ENCODE peak calls at places on chromosomes 13 and 19, in seven cellular contexts. Z, F, P, J, K, M and W are unnamed samples.

GRCh38 chr13:23578411-23579071 is 8.3 kb downstream of the TNFRSF19 start:
- DNase-seq in Z (peak), F (no peak), P (peak), J (no peak), K (peak), M (peak), W (peak)

GRCh38 chr13:74930402-74931165 is 551.4 kb downstream of the TBC1D4 start:
- DNase-seq in Z (peak), F (peak), P (peak), J (peak), K (peak), M (no peak), W (peak)

GRCh38 chr19:45323671-45324081 is 1.0 kb upstream of the CKM start:
- DNase-seq in Z (no peak), F (no peak), P (no peak), J (no peak), K (no peak), M (no peak), W (no peak)

GRCh38 chr13:102772042-102772425 is 1.6 kb downstream of the TEX30 start:
- DNase-seq in Z (no peak), F (no peak), P (no peak), J (no peak), K (no peak), M (no peak), W (no peak)

GRCh38 chr13:97384366-97384765 is 49.6 kb upstream of the RAP2A start:
- DNase-seq in Z (no peak), F (no peak), P (no peak), J (no peak), K (no peak), M (no peak), W (no peak)

GRCh38 chr13:58574791-58575190 is 943.2 kb downstream of the PCDH17 start:
- DNase-seq in Z (no peak), F (no peak), P (no peak), J (no peak), K (no peak), M (no peak), W (no peak)

GRCh38 chr19:44451687-44452086 is 3.4 kb upstream of the ZNF229 start:
- DNase-seq in Z (no peak), F (no peak), P (no peak), J (no peak), K (no peak), M (no peak), W (no peak)

GRCh38 chr13:23558675-23559536 is 11.3 kb upstream of the TNFRSF19 start:
- DNase-seq in Z (peak), F (peak), P (peak), J (no peak), K (peak), M (no peak), W (peak)

GRCh38 chr19:22945560-22945959 is 57.4 kb downstream of the ZNF728 start:
- DNase-seq in Z (peak), F (no peak), P (peak), J (no peak), K (peak), M (no peak), W (no peak)

GRCh38 chr13:42011601-42012401 is 36.6 kb upstream of the DGKH start:
- DNase-seq in Z (peak), F (no peak), P (no peak), J (no peak), K (no peak), M (no peak), W (no peak)

GRCh38 chr13:21232196-21232595 is 55.7 kb downstream of the MRPL57 start:
- DNase-seq in Z (peak), F (peak), P (no peak), J (no peak), K (no peak), M (no peak), W (peak)

GRCh38 chr13:42420304-42420703 is 148.4 kb downstream of the AKAP11 start:
- DNase-seq in Z (no peak), F (no peak), P (no peak), J (no peak), K (no peak), M (no peak), W (no peak)

GRCh38 chr19:20179946-20180345 is 12.9 kb downstream of the ZNF486 start:
- DNase-seq in Z (peak), F (no peak), P (peak), J (no peak), K (no peak), M (no peak), W (no peak)

GRCh38 chr13:107117327-107118012 is 549.5 kb upstream of the ARGLU1 start:
- DNase-seq in Z (no peak), F (no peak), P (no peak), J (no peak), K (no peak), M (no peak), W (no peak)

GRCh38 chr13:75869981-75870380 is 233.9 kb downstream of the LMO7 start:
- DNase-seq in Z (no peak), F (no peak), P (no peak), J (no peak), K (no peak), M (no peak), W (no peak)

GRCh38 chr19:6632002-6632621 is 37.8 kb downstream of the TNFSF14 start:
- DNase-seq in Z (peak), F (peak), P (peak), J (no peak), K (peak), M (peak), W (peak)

GRCh38 chr19:37251308-37252229 is 33.6 kb downstream of the ZNF383 start:
- DNase-seq in Z (peak), F (peak), P (peak), J (peak), K (peak), M (peak), W (peak)

GRCh38 chr13:77345150-77345780 is 18.4 kb upstream of the MYCBP2 start:
- DNase-seq in Z (no peak), F (no peak), P (no peak), J (no peak), K (no peak), M (no peak), W (no peak)

GRCh38 chr19:37932985-37933953 is 26.3 kb downstream of the SIPA1L3 start:
- DNase-seq in Z (peak), F (no peak), P (peak), J (peak), K (peak), M (no peak), W (peak)

GRCh38 chr19:33715462-33715861 is 81.2 kb upstream of the KCTD15 start:
- DNase-seq in Z (no peak), F (no peak), P (no peak), J (no peak), K (no peak), M (no peak), W (no peak)

GRCh38 chr13:99979453-99980200 is 2.0 kb upstream of the ZIC2 start:
- DNase-seq in Z (no peak), F (no peak), P (no peak), J (no peak), K (peak), M (no peak), W (peak)
- H3K4me3 ChIP-seq in Z (no peak), F (peak), P (peak), J (no peak), K (peak), M (peak), W (peak)

GRCh38 chr19:3058009-3058820 is 4.1 kb downstream of the TLE5 start:
- DNase-seq in Z (no peak), F (no peak), P (no peak), J (no peak), K (no peak), M (no peak), W (no peak)
- H3K4me3 ChIP-seq in Z (no peak), F (no peak), P (no peak), J (no peak), K (no peak), M (no peak), W (no peak)

GRCh38 chr19:1856345-1856697 is 7.1 kb downstream of the KLF16 start:
- DNase-seq in Z (no peak), F (no peak), P (no peak), J (no peak), K (no peak), M (no peak), W (no peak)

GRCh38 chr19:1854542-1855039 is 6.3 kb upstream of the REXO1 start:
- DNase-seq in Z (no peak), F (no peak), P (no peak), J (no peak), K (no peak), M (no peak), W (no peak)

GRCh38 chr19:1856698-1857603 is 6.4 kb downstream of the KLF16 start:
- DNase-seq in Z (peak), F (no peak), P (peak), J (no peak), K (peak), M (peak), W (no peak)

GRCh38 chr19:1855040-1855827 is 7.0 kb upstream of the REXO1 start:
- DNase-seq in Z (peak), F (no peak), P (peak), J (no peak), K (peak), M (peak), W (no peak)

GRCh38 chr19:1855828-1856255 is 7.5 kb downstream of the KLF16 start:
- DNase-seq in Z (no peak), F (no peak), P (no peak), J (no peak), K (no peak), M (no peak), W (no peak)
- H3K4me3 ChIP-seq in Z (peak), F (no peak), P (no peak), J (peak), K (peak), M (peak), W (no peak)

DNA sequence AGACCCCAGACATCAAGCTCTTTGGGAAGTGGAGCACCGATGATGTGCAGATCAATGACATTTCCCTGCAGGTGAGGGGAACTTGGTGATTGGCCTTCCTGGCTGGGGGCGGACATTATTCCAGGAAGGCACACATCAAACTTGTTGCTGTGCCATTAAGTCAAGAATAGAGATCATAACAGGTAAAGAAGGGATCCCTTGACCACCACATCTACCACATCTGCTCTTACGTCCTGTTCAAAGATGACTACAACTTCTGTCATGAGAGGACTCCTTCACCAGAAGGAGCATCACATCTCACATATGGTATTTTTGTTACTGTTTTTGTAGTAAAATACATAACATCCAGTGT is 1.1 kb downstream of the RPS5 start:
- DNase-seq in Z (no peak), F (no peak), P (no peak), J (no peak), K (no peak), M (no peak), W (no peak)
- H3K4me3 ChIP-seq in Z (peak), F (peak), P (peak), J (peak), K (peak), M (peak), W (peak)